ENCODE peak calls at places on chromosomes 1 and 21, in eight cellular contexts. A is HCT116, I is heart left ventricle, L is right lobe of liver, E is upper lobe of left lung, U is GM12878, D is A549, J is gastrocnemius medialis. Y is an unnamed sample.

GRCh38 chr1:191851799-191852595 is 306.3 kb upstream of the RGS18 start:
- ATAC-seq in D (no peak), I (no peak), E (no peak), U (no peak), A (no peak), J (no peak), L (no peak), Y (no peak)

GRCh38 chr1:199113265-199113869 is 474.5 kb downstream of the PTPRC start:
- ATAC-seq in U (peak; percentile 92), A (peak; percentile 81), J (no peak), E (peak; percentile 34), L (peak; percentile 80), D (no peak), I (no peak), Y (no peak)

GRCh38 chr21:45593162-45594022 is 50.1 kb upstream of the PCBP3 start:
- ATAC-seq in D (no peak), A (no peak), J (no peak), L (no peak), I (no peak), E (no peak), U (peak; percentile 30), Y (no peak)

GRCh38 chr1:100904528-100904927 is 8.6 kb downstream of the SLC30A7 start:
- ATAC-seq in E (no peak), D (no peak), U (no peak), L (no peak), I (no peak), A (no peak), J (no peak), Y (no peak)

GRCh38 chr1:167196185-167196584 is 24.5 kb upstream of the POU2F1 start:
- ATAC-seq in E (no peak), D (no peak), I (no peak), A (no peak), J (no peak), U (no peak), L (no peak), Y (no peak)

GRCh38 chr1:61222240-61222639 is 139.9 kb downstream of the NFIA start:
- ATAC-seq in L (peak; percentile 37), E (no peak), D (no peak), A (no peak), I (no peak), U (no peak), J (no peak), Y (no peak)

GRCh38 chr1:200323856-200324400 is 85.9 kb downstream of the ZNF281 start:
- ATAC-seq in I (no peak), J (no peak), U (no peak), A (no peak), D (no peak), L (no peak), E (peak; percentile 78), Y (no peak)

GRCh38 chr21:22585558-22585957 is 1587.3 kb downstream of the NCAM2 start:
- ATAC-seq in E (no peak), U (no peak), I (no peak), D (no peak), A (no peak), L (no peak), J (no peak), Y (no peak)

GRCh38 chr1:246978281-246978680 is 29.6 kb downstream of the ZNF695 start:
- ATAC-seq in D (no peak), U (no peak), I (no peak), L (no peak), E (no peak), J (no peak), A (no peak), Y (no peak)

DNA sequence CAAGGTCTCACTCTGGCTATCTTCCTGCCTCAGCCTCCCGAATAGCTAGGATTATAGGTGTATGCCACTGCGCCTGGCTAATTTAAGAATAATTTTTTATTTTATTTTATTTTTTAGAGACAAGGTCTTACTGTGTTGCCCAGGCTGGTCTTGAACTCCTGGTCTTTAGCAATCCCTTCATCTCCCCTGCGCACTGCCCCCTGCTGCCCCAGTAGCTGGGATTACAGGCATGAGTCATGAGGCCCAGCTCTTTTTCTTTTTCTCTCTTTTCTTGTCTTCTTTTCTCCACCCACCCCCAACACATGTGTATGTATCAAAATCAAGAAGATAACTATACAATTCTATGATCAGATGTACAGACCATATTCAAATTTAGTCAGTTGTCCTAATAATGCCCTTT is 87.2 kb downstream of the PEX14 start:
- ATAC-seq in L (no peak), I (no peak), J (no peak), A (peak; percentile 65), D (no peak), U (no peak), E (no peak), Y (no peak)
- TF ChIP-seq CTCF in L (peak; percentile 4), I (no peak), J (no peak), A (peak; percentile 14), D (no peak), U (peak; percentile 4), E (no peak), Y (peak; percentile 12)

GRCh38 chr1:88684482-88685238 is 587 bp downstream of the PKN2 start:
- ATAC-seq in L (peak; percentile 48), D (peak; percentile 72), E (peak; percentile 85), A (peak; percentile 68), I (peak; percentile 41), U (peak; percentile 71), J (peak; percentile 42), Y (peak; percentile 17)
- TF ChIP-seq POLR2A in L (no peak), D (no peak), E (no peak), A (no peak), I (no peak), U (no peak), J (no peak), Y (no peak)

GRCh38 chr1:236754525-236755210 is 40.4 kb upstream of the MTR start:
- ATAC-seq in U (no peak), D (no peak), A (no peak), J (no peak), I (no peak), E (no peak), L (no peak), Y (no peak)

GRCh38 chr1:236751385-236751784 is 43.7 kb upstream of the MTR start:
- ATAC-seq in J (no peak), A (no peak), E (no peak), U (no peak), L (no peak), D (no peak), I (no peak), Y (no peak)

GRCh38 chr1:236751935-236752334 is 43.2 kb upstream of the MTR start:
- ATAC-seq in I (no peak), U (no peak), A (no peak), D (no peak), E (no peak), L (no peak), J (no peak), Y (no peak)

GRCh38 chr1:236753964-236754363 is 41.1 kb upstream of the MTR start:
- ATAC-seq in E (no peak), L (no peak), J (no peak), A (no peak), U (no peak), D (no peak), I (peak; percentile 84), Y (no peak)

DNA sequence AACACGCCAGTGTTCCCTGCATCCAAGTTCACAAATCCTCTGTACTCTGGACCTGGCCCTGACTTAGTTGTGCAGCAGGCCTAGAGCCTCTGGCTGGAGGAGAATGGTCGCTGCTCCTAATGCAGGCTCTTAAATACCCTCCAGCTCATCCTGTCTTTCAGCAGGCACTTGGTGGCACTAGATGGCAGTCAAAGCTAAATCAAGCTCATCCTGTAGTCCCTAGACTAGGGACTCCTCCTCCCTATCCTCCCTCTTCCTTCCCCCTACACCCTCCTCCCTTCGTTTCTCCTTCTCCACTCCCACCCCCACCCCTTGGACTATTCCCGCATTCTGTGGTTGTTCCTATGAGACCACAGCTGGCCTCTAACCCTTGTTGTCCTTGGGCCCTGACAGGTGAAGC is 41.5 kb upstream of the MTR start:
- ATAC-seq in I (peak; percentile 65), A (peak; percentile 100), U (peak; percentile 79), J (peak; percentile 7), E (no peak), D (peak; percentile 94), L (peak; percentile 92), Y (no peak)
- TF ChIP-seq CTCF in I (no peak), A (peak; percentile 42), U (peak; percentile 26), J (no peak), E (no peak), D (peak; percentile 56), L (peak; percentile 42), Y (no peak)

DNA sequence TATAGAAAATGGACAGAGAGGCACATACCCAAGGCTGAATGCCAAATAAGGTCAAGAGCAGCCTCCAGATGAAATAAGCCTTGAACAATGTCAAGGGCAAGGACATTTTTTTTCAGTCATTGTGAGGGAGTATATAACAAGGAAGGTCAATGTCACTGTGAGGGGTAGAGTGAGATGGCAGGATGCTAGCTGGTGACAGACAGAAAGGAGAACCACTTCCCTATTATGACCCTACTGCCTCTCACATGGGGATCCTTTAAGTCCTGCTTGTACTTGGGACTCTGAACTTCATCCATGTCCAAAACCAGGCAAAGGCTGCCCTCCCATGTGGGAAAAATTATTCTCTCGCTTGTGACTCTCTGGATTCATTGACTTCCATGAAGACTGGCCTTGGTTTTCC is 119.5 kb upstream of the COA6 start:
- ATAC-seq in L (no peak), I (no peak), J (no peak), D (no peak), E (no peak), U (peak; percentile 85), A (no peak), Y (no peak)
- TF ChIP-seq POLR2A in L (no peak), I (no peak), J (no peak), D (no peak), E (no peak), U (no peak), A (no peak), Y (no peak)

GRCh38 chr1:222918746-222919477 is 104.1 kb downstream of the DISP1 start:
- ATAC-seq in A (no peak), L (no peak), I (no peak), U (no peak), D (no peak), J (no peak), E (no peak), Y (no peak)

GRCh38 chr1:222911866-222912265 is 97.0 kb downstream of the DISP1 start:
- ATAC-seq in I (no peak), U (no peak), D (no peak), J (no peak), A (no peak), L (no peak), E (no peak), Y (no peak)

GRCh38 chr1:222912730-222913129 is 97.9 kb downstream of the DISP1 start:
- ATAC-seq in L (no peak), I (no peak), J (no peak), U (no peak), E (no peak), D (no peak), A (no peak), Y (no peak)

GRCh38 chr1:222916067-222916466 is 101.2 kb downstream of the DISP1 start:
- ATAC-seq in U (no peak), J (no peak), E (no peak), L (no peak), A (no peak), I (no peak), D (no peak), Y (no peak)

GRCh38 chr1:222914861-222915632 is 100.2 kb downstream of the DISP1 start:
- ATAC-seq in J (peak; percentile 33), A (no peak), E (peak; percentile 67), I (peak; percentile 59), U (no peak), L (peak; percentile 17), D (peak; percentile 77), Y (peak; percentile 55)
- TF ChIP-seq CTCF in J (no peak), A (no peak), E (no peak), I (no peak), U (no peak), L (no peak), D (no peak), Y (no peak)

Y was measured in gastroesophageal sphincter.